ENCODE peak calls at places on chromosomes 6 and 20, in five cellular contexts. S is H1, M is IMR-90, U is SK-N-SH, L is H9. F is an unnamed sample. For H3K4me1, the result is how much of the 10 kb centered on the place peaks cover.

GRCh38 chr6:161228096-161228495 is 45.8 kb downstream of the AGPAT4 start:
- DNase-seq in S (no peak), L (no peak), M (no peak), U (no peak), F (no peak)

GRCh38 chr6:162964703-162965140 is 236.9 kb downstream of the PACRG start:
- DNase-seq in S (no peak), U (no peak), L (no peak), M (peak), F (no peak)

GRCh38 chr6:158283304-158284005 is 28.8 kb upstream of the TULP4 start:
- DNase-seq in S (no peak), M (peak), U (no peak), L (peak), F (no peak)

GRCh38 chr6:11902527-11902926 is 109.6 kb upstream of the HIVEP1 start:
- DNase-seq in L (no peak), S (no peak), M (no peak), U (no peak), F (no peak)

GRCh38 chr20:7031222-7031621 is 263.7 kb downstream of the BMP2 start:
- DNase-seq in L (no peak), S (no peak), M (no peak), U (peak), F (no peak)

GRCh38 chr6:84062519-84063154 is 29.1 kb downstream of the MRAP2 start:
- DNase-seq in L (no peak), S (no peak), U (no peak), M (no peak), F (no peak)

GRCh38 chr6:131036616-131037015 is 26.4 kb downstream of the EPB41L2 start:
- DNase-seq in U (no peak), M (no peak), L (no peak), S (no peak), F (no peak)

GRCh38 chr6:10384719-10385511 is 30.0 kb downstream of the TFAP2A start:
- DNase-seq in S (no peak), U (no peak), M (no peak), L (no peak), F (no peak)

GRCh38 chr6:107491059-107491609 is 1.2 kb downstream of the SOBP start:
- DNase-seq in U (peak), S (peak), M (peak), L (peak), F (peak)

GRCh38 chr6:42226251-42227143 is 8.8 kb upstream of the MRPS10 start:
- DNase-seq in L (no peak), U (no peak), M (peak), S (no peak), F (peak)

GRCh38 chr20:18793625-18794427 is 19.8 kb upstream of the SCP2D1 start:
- DNase-seq in M (peak), S (peak), U (peak), L (peak), F (peak)

GRCh38 chr6:93123585-93123984 is 295.8 kb downstream of the EPHA7 start:
- DNase-seq in S (no peak), L (no peak), M (no peak), U (no peak), F (no peak)

GRCh38 chr6:115539531-115539930 is 521.2 kb downstream of the FRK start:
- DNase-seq in L (no peak), M (no peak), U (peak), S (no peak), F (no peak)

GRCh38 chr6:122491915-122492537 is 20.4 kb upstream of the SERINC1 start:
- DNase-seq in S (peak), U (peak), L (no peak), M (peak), F (no peak)

GRCh38 chr20:407097-407952 is 774 bp upstream of the RBCK1 start:
- DNase-seq in U (peak), L (peak), S (peak), M (peak), F (peak)

GRCh38 chr6:20811112-20811746 is 277.0 kb downstream of the CDKAL1 start:
- DNase-seq in S (no peak), M (peak), U (no peak), L (peak), F (no peak)

GRCh38 chr20:62464080-62464770 is 11.6 kb downstream of the GATA5 start:
- DNase-seq in U (no peak), M (no peak), L (no peak), S (no peak), F (no peak)

GRCh38 chr6:136784910-136785746 is 7.1 kb downstream of the MAP3K5 start:
- DNase-seq in M (no peak), S (no peak), U (no peak), L (no peak), F (peak)

GRCh38 chr20:49877254-49877990 is 37.9 kb downstream of the SPATA2 start:
- DNase-seq in L (no peak), U (no peak), M (no peak), S (no peak), F (no peak)

GRCh38 chr6:3325210-3325609 is 66.5 kb downstream of the PSMG4 start:
- DNase-seq in M (peak), S (no peak), U (peak), L (no peak), F (no peak)

GRCh38 chr20:42003380-42003779 is 385.2 kb upstream of the CHD6 start:
- DNase-seq in U (no peak), S (no peak), L (no peak), M (no peak), F (no peak)

GRCh38 chr20:50189681-50190250 is 864 bp upstream of the CEBPB start:
- DNase-seq in L (peak), U (no peak), S (no peak), M (no peak), F (peak)

GRCh38 chr20:17568972-17569471 is 853 bp upstream of the DSTN start:
- DNase-seq in S (peak), U (peak), L (peak), M (peak), F (peak)

GRCh38 chr6:37261198-37261597 is 3.3 kb upstream of the TMEM217 start:
- DNase-seq in U (no peak), S (no peak), L (no peak), M (no peak), F (no peak)

GRCh38 chr6:33421344-33421643 is 1.4 kb downstream of the SYNGAP1 start:
- DNase-seq in L (no peak), U (no peak), M (no peak), S (no peak), F (no peak)

GRCh38 chr6:33417903-33418689 is at the start of gene CUTA:
- DNase-seq in M (peak), L (peak), U (peak), S (peak), F (peak)

GRCh38 chr6:33418690-33419291 is 884 bp upstream of the CUTA start:
- DNase-seq in U (no peak), S (peak), M (peak), L (peak), F (no peak)

GRCh38 chr6:33420493-33421343 is 853 bp downstream of the SYNGAP1 start:
- DNase-seq in M (no peak), S (no peak), U (no peak), L (no peak), F (no peak)

DNA sequence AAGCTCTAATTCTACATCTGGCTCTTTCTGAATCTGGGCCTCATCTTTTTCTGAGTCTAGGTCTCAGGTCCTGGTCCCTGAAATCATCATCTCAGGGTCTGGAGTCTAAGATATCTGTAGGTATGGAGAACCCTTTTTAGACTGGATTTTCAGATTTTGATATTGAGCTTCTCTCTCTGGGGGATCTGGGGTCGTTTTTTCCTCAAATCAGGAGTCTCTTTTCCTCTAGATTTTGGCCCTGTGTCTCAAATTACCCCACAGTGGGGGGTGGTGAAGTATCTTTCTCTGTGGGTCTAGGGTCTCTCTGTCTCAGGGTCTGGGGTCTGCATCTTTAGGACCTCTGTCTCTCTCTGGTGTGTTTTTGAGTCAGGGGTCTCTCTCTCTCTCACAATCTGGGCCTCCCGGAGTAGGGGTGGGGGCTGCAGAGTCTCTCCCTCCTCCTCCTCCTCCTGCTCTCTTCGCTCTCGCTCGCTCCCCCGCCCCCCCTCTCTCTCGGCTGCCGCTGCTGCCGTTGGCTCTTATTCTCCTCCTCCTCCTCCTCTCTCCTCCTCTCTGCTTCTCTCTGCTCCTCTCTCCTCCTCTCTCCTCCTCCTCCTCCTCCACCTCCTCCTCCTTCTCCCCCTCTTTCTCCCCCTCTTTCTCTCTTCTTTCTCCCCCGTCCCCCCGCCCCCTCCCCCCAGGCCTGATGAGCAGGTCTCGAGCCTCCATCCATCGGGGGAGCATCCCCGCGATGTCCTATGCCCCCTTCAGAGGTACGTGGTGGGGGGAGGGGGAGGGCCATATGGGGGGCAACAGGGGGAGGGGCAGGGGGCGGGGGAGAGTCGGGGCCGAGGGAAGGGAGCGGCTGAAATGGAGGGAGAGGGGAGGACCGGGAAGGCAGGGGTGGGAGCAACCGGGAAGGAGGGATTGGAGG is at the start of gene SYNGAP1:
- DNase-seq in S (peak), M (peak), U (peak), L (peak), F (peak)
- H3K4me1 ChIP-seq in S (under half), M (under half), U (under half), L (under half), F (under half)

GRCh38 chr20:31949877-31950646 is 1.8 kb downstream of the PDRG1 start:
- DNase-seq in M (no peak), S (no peak), U (no peak), L (no peak), F (no peak)
- H3K9ac ChIP-seq in M (peak), S (no peak), U (peak), L (no peak), F (peak)

GRCh38 chr6:129981598-129981997 is 36.8 kb upstream of the L3MBTL3 start:
- DNase-seq in L (no peak), S (no peak), U (no peak), M (peak), F (no peak)

GRCh38 chr6:129978148-129978916 is 40.0 kb upstream of the L3MBTL3 start:
- DNase-seq in L (no peak), S (no peak), U (no peak), M (no peak), F (no peak)

GRCh38 chr6:129980821-129981220 is 37.6 kb upstream of the L3MBTL3 start:
- DNase-seq in S (no peak), U (no peak), L (no peak), M (no peak), F (no peak)
- H3K4me1 ChIP-seq in S (under half), U (under half), L (under half), M (under half), F (under half)

DNA sequence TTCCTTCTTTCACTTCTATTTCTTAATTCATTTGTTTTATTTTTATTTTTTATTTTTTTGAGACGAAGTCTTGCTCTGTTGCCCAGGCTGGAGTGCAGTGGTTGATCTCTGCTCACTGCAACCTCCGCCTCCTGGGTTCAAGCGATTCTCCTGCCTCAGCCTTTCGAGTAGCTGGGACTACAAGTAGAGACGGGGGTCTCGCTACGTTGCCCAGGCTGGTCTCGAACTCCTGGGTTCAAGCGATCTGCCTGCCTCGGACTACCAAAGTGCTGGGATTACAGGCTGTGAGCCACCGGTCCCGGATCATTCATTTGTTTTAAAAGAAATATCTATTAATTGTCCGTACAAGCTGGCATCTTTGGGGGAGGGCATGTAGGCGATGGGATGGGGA is 487 bp upstream of the NFKBIE start:
- DNase-seq in U (no peak), L (no peak), M (no peak), S (no peak), F (no peak)
- H3K9ac ChIP-seq in U (no peak), L (no peak), M (no peak), S (no peak), F (no peak)

GRCh38 chr20:63549679-63550282 is 2.2 kb upstream of the SRMS start:
- DNase-seq in U (no peak), M (no peak), L (no peak), S (no peak), F (no peak)
- H3K4me1 ChIP-seq in U (under half), M (under half), L (under half), S (under half), F (under half)

DNA sequence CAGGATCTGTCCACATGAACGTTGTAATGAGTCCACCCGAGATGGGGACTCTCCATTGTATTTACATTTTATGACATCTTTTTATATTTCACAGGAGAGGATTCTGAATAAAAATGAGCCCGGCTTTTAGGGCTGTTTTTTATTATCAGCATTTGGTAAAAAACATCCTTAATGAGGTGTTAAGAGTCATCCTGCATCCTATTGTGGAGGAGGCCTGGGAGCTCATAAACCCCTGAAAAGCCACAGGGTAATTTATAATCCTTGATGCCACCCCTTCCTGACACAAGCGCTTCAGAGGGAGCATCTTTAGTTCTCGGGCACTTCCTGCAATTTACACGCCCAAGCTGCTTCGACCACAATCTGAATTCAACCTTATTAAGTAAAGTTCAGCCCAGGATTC is 74.2 kb upstream of the SALL4 start:
- DNase-seq in S (no peak), M (no peak), U (no peak), L (no peak), F (no peak)
- H3K9ac ChIP-seq in S (no peak), M (no peak), U (no peak), L (no peak), F (no peak)

F was measured in kidney.